ENCODE peak calls at places on chromosomes 3 and 15, in six cellular contexts. K is psoas muscle; W is HL-60; C is CD8-positive, alpha-beta T cell; I is HFFc6; X is upper lobe of left lung. T is an unnamed sample.

GRCh38 chr3:142651711-142652110 is 55.5 kb downstream of the PLS1 start:
- DNase-seq in K (no peak), W (no peak), C (no peak), I (no peak), X (no peak), T (no peak)

GRCh38 chr3:34955684-34956083 is 683.6 kb upstream of the ARPP21 start:
- DNase-seq in K (no peak), W (no peak), C (no peak), I (no peak), X (no peak), T (no peak)

GRCh38 chr15:43225201-43225949 is 4.6 kb upstream of the EPB42 start:
- DNase-seq in K (no peak), W (peak; percentile 81), C (peak; percentile 53), I (peak; percentile 57), X (no peak), T (no peak)

GRCh38 chr3:194880940-194881925 is 195.6 kb downstream of the FAM43A start:
- DNase-seq in K (no peak), W (peak; percentile 69), C (no peak), I (no peak), X (peak; percentile 32), T (no peak)

GRCh38 chr3:78979083-78979482 is 788.7 kb downstream of the ROBO1 start:
- DNase-seq in K (no peak), W (no peak), C (no peak), I (no peak), X (no peak), T (no peak)

GRCh38 chr15:92653366-92653765 is 2.2 kb downstream of the FAM174B start:
- DNase-seq in K (no peak), W (no peak), C (no peak), I (no peak), X (no peak), T (no peak)

GRCh38 chr3:171765511-171765887 is 44.8 kb downstream of the PLD1 start:
- DNase-seq in K (no peak), W (no peak), C (no peak), I (no peak), X (no peak), T (no peak)

GRCh38 chr3:177521305-177521704 is 324.0 kb upstream of the TBL1XR1 start:
- DNase-seq in K (no peak), W (no peak), C (no peak), I (no peak), X (no peak), T (peak; percentile 69)

GRCh38 chr15:41695750-41696436 is 35.7 kb downstream of the MGA start:
- DNase-seq in K (no peak), W (peak; percentile 87), C (peak; percentile 52), I (peak; percentile 26), X (no peak), T (no peak)
- TF ChIP-seq CTCF in K (no peak), W (peak; percentile 36), C (peak; percentile 41), I (peak; percentile 50), X (peak; percentile 15), T (no peak)

GRCh38 chr15:95857124-95857757 is 473.3 kb upstream of the NR2F2 start:
- DNase-seq in K (no peak), W (no peak), C (no peak), I (peak; percentile 80), X (no peak), T (no peak)
- TF ChIP-seq CTCF in K (no peak), W (no peak), C (no peak), I (no peak), X (no peak), T (no peak)

GRCh38 chr15:58222698-58223097 is 84.5 kb downstream of the AQP9 start:
- DNase-seq in K (no peak), W (no peak), C (no peak), I (peak; percentile 34), X (no peak), T (no peak)
- TF ChIP-seq CTCF in K (no peak), W (no peak), C (no peak), I (peak; percentile 40), X (no peak), T (no peak)

DNA sequence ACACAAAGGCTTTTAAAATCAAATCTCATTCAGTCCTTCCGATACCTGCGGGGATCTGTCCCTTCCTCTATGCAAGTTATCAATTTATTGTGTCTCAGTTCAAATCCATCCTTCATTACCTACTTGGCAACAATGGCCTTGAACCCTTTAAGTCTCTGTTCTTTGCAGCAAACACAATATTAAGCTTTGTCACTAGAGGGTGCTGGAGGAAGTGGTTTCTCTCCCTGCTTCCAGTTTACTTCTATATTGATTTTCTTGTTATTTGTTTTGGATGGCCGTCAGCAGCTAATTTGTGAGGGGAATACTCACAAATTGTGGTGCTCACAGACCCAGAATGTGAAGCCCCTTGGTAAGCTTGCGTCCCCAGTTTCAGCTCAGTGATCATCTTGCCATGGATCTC is 278.3 kb downstream of the FGF12 start:
- DNase-seq in K (no peak), W (no peak), C (no peak), I (no peak), X (no peak), T (no peak)
- TF ChIP-seq CTCF in K (no peak), W (no peak), C (no peak), I (peak; percentile 54), X (no peak), T (no peak)

GRCh38 chr3:24713516-24713915 is 218.9 kb upstream of the THRB start:
- DNase-seq in K (no peak), W (no peak), C (no peak), I (no peak), X (no peak), T (no peak)
- TF ChIP-seq CTCF in K (no peak), W (no peak), C (no peak), I (no peak), X (no peak), T (no peak)

GRCh38 chr3:31531465-31531991 is 1.2 kb upstream of the STT3B start:
- DNase-seq in K (no peak), W (no peak), C (no peak), I (no peak), X (no peak), T (no peak)

GRCh38 chr3:31531992-31532586 is 636 bp upstream of the STT3B start:
- DNase-seq in K (peak; percentile 99), W (peak; percentile 99), C (peak; percentile 97), I (peak; percentile 98), X (peak; percentile 99), T (peak; percentile 98)

GRCh38 chr3:31534036-31534435 is 1.3 kb downstream of the STT3B start:
- DNase-seq in K (no peak), W (peak; percentile 53), C (no peak), I (peak; percentile 2), X (no peak), T (no peak)

GRCh38 chr3:31532587-31533168 is at the start of gene STT3B:
- DNase-seq in K (peak; percentile 82), W (peak; percentile 87), C (peak; percentile 83), I (peak; percentile 67), X (peak; percentile 95), T (no peak)

DNA sequence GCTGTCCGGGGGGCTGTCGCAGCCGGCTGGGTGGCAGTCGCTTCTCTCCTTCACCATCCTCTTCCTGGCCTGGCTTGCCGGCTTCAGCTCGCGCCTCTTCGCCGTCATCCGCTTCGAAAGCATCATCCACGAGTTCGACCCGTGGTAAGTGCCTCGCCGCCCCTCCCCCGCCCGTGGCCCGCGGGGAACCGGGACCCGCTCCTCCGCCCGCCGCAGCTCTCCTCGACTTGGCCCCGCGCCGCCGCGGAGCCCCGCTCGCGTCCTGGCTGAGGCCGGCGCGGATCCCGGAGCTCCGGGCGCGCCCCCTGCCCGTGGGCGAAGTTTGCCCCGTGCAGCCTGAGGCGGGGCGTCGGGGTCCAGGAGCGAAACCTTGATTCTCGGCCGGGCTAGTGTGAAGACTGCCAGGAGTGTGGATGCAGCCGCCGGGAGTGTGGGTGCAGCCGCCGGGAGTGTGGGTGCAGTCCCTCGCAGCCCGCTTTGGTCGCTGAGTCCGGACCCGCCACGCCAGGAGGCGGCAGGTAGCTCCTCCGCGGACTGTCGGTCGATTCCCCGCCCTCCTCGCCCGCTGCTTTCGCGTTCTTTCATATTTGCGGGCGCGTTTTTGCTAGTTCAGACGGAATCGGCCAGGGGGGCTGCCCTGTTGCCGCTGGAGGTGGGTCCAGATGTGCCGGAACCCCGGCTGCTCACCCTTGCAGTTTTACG is 595 bp downstream of the STT3B start:
- DNase-seq in K (peak; percentile 64), W (peak; percentile 35), C (peak; percentile 68), I (peak; percentile 13), X (peak; percentile 95), T (peak; percentile 36)
- TF ChIP-seq CTCF in K (peak; percentile 14), W (no peak), C (no peak), I (peak; percentile 44), X (no peak), T (no peak)

T was measured in mesothelial cell of epicardium.